ENCODE peak calls at places on chromosomes 13 and 19, in four cellular contexts. Y is kidney epithelial cell, E is H1, X is tibial artery. L is an unnamed sample.

GRCh38 chr19:14072535-14073231 is at the start of gene MISP3:
- DNase-seq in Y (no peak), E (no peak), X (no peak), L (peak)

GRCh38 chr13:109494955-109495354 is 291.4 kb downstream of the IRS2 start:
- DNase-seq in Y (no peak), E (no peak), X (no peak), L (no peak)

GRCh38 chr19:18896421-18896841 is 473 bp upstream of the CERS1 start:
- DNase-seq in Y (no peak), E (peak), X (no peak), L (peak)

GRCh38 chr13:112714772-112715569 is 25.1 kb downstream of the ATP11A start:
- DNase-seq in Y (no peak), E (no peak), X (peak), L (no peak)

GRCh38 chr13:44068737-44069136 is 189.0 kb downstream of the LACC1 start:
- DNase-seq in Y (no peak), E (no peak), X (no peak), L (no peak)

GRCh38 chr19:46951236-46951986 is 68.2 kb upstream of the NPAS1 start:
- DNase-seq in Y (peak), E (no peak), X (no peak), L (no peak)

GRCh38 chr13:38415233-38415632 is 65.6 kb downstream of the UFM1 start:
- DNase-seq in Y (no peak), E (no peak), X (no peak), L (no peak)

GRCh38 chr19:4913996-4914735 is 4.9 kb downstream of the UHRF1 start:
- DNase-seq in Y (no peak), E (no peak), X (no peak), L (no peak)

GRCh38 chr19:6501740-6502648 is at the start of gene TUBB4A:
- DNase-seq in Y (no peak), E (peak), X (no peak), L (peak)

GRCh38 chr13:46663644-46664043 is 110.7 kb downstream of the LRCH1 start:
- DNase-seq in Y (no peak), E (no peak), X (no peak), L (no peak)

GRCh38 chr13:32910530-32910929 is 105.7 kb upstream of the KL start:
- DNase-seq in Y (no peak), E (no peak), X (no peak), L (no peak)

GRCh38 chr13:95296326-95296939 is 4.8 kb downstream of the ABCC4 start:
- DNase-seq in Y (no peak), E (peak), X (no peak), L (peak)

GRCh38 chr19:37304190-37304883 is 66.6 kb upstream of the ZNF527 start:
- DNase-seq in Y (no peak), E (no peak), X (no peak), L (no peak)

GRCh38 chr19:39499082-39499642 is 415 bp downstream of the DLL3 start:
- DNase-seq in Y (no peak), E (peak), X (no peak), L (no peak)

GRCh38 chr13:50701469-50701868 is 142.0 kb downstream of the DLEU7 start:
- DNase-seq in Y (no peak), E (no peak), X (no peak), L (no peak)

GRCh38 chr19:37778613-37779138 is 710 bp downstream of the ZNF573 start:
- DNase-seq in Y (no peak), E (no peak), X (no peak), L (no peak)

GRCh38 chr13:87893982-87894527 is 222.9 kb downstream of the SLITRK5 start:
- DNase-seq in Y (no peak), E (no peak), X (no peak), L (no peak)

GRCh38 chr13:111876506-111876905 is 190.4 kb upstream of the SOX1 start:
- DNase-seq in Y (no peak), E (peak), X (no peak), L (no peak)

GRCh38 chr19:3387645-3388589 is 21.5 kb downstream of the NFIC start:
- DNase-seq in Y (no peak), E (no peak), X (peak), L (peak)

GRCh38 chr19:2478324-2478755 is 2.4 kb downstream of the GADD45B start:
- DNase-seq in Y (no peak), E (peak), X (peak), L (peak)

GRCh38 chr19:45922281-45922680 is 7.7 kb upstream of the NANOS2 start:
- DNase-seq in Y (no peak), E (peak), X (no peak), L (no peak)

GRCh38 chr19:36488816-36489138 is 584 bp downstream of the ZNF566 start:
- DNase-seq in Y (no peak), E (no peak), X (peak), L (no peak)

GRCh38 chr13:114319441-114319871 is 5.2 kb downstream of the CHAMP1 start:
- DNase-seq in Y (no peak), E (no peak), X (no peak), L (no peak)

GRCh38 chr19:2550431-2551171 is 74.7 kb downstream of the GADD45B start:
- DNase-seq in Y (no peak), E (no peak), X (no peak), L (no peak)